ENCODE peak calls at places on chromosome 11, in nine cellular contexts. L is psoas muscle, C is fibroblast of lung, U is adrenal gland, O is thyroid gland, S is OCI-LY7, Y is upper lobe of right lung, V is mucosa of descending colon, K is GM20000. E is an unnamed sample.

GRCh38 chr11:44915621-44916020 is 35.1 kb downstream of the TP53I11 start:
- DNase-seq in L (no peak), C (no peak), U (no peak), O (no peak), S (peak; percentile 38), Y (no peak), V (no peak), K (no peak), E (no peak)

GRCh38 chr11:69380451-69380901 is 86.5 kb downstream of the MYEOV start:
- DNase-seq in L (peak; percentile 25), C (no peak), U (no peak), O (no peak), S (no peak), Y (peak; percentile 50), V (no peak), K (no peak), E (no peak)

GRCh38 chr11:69497221-69497787 is 15.8 kb downstream of the LINC01488 start:
- DNase-seq in L (peak; percentile 86), C (peak; percentile 94), U (peak; percentile 22), O (peak; percentile 73), S (no peak), Y (peak; percentile 86), V (peak; percentile 30), K (no peak), E (peak; percentile 93)

GRCh38 chr11:94315664-94316063 is 11.3 kb downstream of the IZUMO1R start:
- DNase-seq in L (no peak), C (no peak), U (no peak), O (no peak), S (no peak), Y (no peak), V (no peak), K (no peak), E (peak; percentile 44)

GRCh38 chr11:96869207-96869606 is 479.4 kb downstream of the JRKL start:
- DNase-seq in L (no peak), C (peak; percentile 66), U (peak; percentile 54), O (no peak), S (no peak), Y (no peak), V (no peak), K (no peak), E (no peak)

GRCh38 chr11:109795234-109795633 is 298.0 kb upstream of the ZC3H12C start:
- DNase-seq in L (no peak), C (peak; percentile 67), U (peak; percentile 12), O (no peak), S (no peak), Y (no peak), V (no peak), K (no peak), E (peak; percentile 70)

GRCh38 chr11:68312780-68313573 is 586 bp downstream of the LRP5 start:
- DNase-seq in L (peak; percentile 68), C (no peak), U (no peak), O (peak; percentile 31), S (no peak), Y (peak; percentile 71), V (peak; percentile 46), K (peak; percentile 78), E (no peak)

GRCh38 chr11:41612415-41612814 is 153.0 kb upstream of the LRRC4C start:
- DNase-seq in L (no peak), C (no peak), U (no peak), O (no peak), S (no peak), Y (no peak), V (no peak), K (no peak), E (no peak)

GRCh38 chr11:119942583-119943338 is 195.2 kb downstream of the TRIM29 start:
- DNase-seq in L (no peak), C (peak; percentile 27), U (no peak), O (no peak), S (no peak), Y (no peak), V (no peak), K (no peak), E (peak; percentile 9)

GRCh38 chr11:1438261-1438966 is 48.2 kb downstream of the MOB2 start:
- DNase-seq in L (no peak), C (no peak), U (no peak), O (peak; percentile 14), S (no peak), Y (no peak), V (no peak), K (no peak), E (no peak)

GRCh38 chr11:9037046-9037780 is 33.4 kb upstream of the NRIP3 start:
- DNase-seq in L (no peak), C (no peak), U (no peak), O (no peak), S (no peak), Y (no peak), V (no peak), K (no peak), E (no peak)

GRCh38 chr11:11450744-11451362 is 97.8 kb upstream of the CSNK2A3 start:
- DNase-seq in L (no peak), C (no peak), U (no peak), O (no peak), S (no peak), Y (no peak), V (no peak), K (no peak), E (peak; percentile 30)

GRCh38 chr11:133082851-133083488 is 449.3 kb downstream of the OPCML start:
- DNase-seq in L (peak; percentile 74), C (peak; percentile 35), U (peak; percentile 51), O (peak; percentile 66), S (no peak), Y (peak; percentile 84), V (peak; percentile 61), K (peak; percentile 94), E (peak; percentile 37)

GRCh38 chr11:132024587-132025295 is 654.3 kb downstream of the NTM start:
- DNase-seq in L (no peak), C (peak; percentile 39), U (no peak), O (no peak), S (no peak), Y (no peak), V (no peak), K (peak; percentile 13), E (peak; percentile 87)

GRCh38 chr11:132026746-132027145 is 656.3 kb downstream of the NTM start:
- DNase-seq in L (no peak), C (no peak), U (no peak), O (no peak), S (no peak), Y (no peak), V (no peak), K (no peak), E (no peak)

GRCh38 chr11:132030896-132031295 is 660.5 kb downstream of the NTM start:
- DNase-seq in L (no peak), C (peak; percentile 14), U (no peak), O (no peak), S (no peak), Y (no peak), V (no peak), K (no peak), E (no peak)

GRCh38 chr11:132032555-132032954 is 662.1 kb downstream of the NTM start:
- DNase-seq in L (no peak), C (peak; percentile 50), U (no peak), O (no peak), S (no peak), Y (no peak), V (no peak), K (no peak), E (peak; percentile 77)

DNA sequence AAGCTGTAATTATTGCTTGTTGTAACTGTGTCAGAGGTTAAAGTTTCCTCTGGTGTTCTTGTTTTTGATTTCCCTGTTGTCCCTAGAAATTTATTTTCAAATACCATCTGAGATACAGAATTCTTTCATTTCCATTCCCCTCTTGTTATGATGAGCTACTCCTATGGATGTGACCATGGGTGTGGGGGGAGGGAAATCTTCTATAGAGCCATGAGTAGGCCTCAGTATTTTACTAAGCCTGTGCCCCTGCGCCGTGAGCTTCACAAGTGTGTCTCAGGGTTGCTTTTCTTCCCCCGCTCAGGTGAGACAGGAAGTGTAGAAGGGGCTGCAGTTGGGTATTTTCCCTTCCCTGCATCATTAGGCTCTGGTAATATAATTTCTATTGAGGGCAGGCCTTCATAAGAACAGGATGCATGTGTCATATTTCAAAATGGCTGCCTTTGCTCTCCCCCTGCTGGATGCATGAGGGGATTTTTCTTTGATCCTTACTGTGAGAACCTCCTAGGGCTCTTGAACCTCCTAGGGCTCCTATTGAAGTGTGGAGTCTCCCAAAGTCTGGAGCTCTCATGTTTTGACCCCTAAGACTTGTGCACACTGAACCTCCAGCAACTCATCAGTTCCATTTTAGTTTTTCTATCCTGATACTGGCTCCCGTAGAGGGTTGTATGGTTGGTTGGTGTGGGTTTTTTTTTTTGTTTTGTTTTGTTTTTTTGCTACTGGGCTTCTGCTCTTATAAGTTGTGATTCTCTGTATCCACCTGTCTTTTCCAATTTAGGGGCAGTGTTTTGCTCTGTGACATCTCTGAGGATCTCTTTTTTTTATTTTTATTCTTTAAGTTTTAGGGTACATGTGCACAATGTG is 658.2 kb downstream of the NTM start:
- DNase-seq in L (no peak), C (peak; percentile 77), U (no peak), O (peak; percentile 56), S (peak; percentile 44), Y (no peak), V (no peak), K (no peak), E (peak; percentile 68)
- TF ChIP-seq CTCF in L (peak; percentile 4), C (peak; percentile 79), U (peak; percentile 68), O (peak; percentile 56), S (peak; percentile 80), Y (peak; percentile 70), V (no peak), K (no peak), E (peak; percentile 63)

DNA sequence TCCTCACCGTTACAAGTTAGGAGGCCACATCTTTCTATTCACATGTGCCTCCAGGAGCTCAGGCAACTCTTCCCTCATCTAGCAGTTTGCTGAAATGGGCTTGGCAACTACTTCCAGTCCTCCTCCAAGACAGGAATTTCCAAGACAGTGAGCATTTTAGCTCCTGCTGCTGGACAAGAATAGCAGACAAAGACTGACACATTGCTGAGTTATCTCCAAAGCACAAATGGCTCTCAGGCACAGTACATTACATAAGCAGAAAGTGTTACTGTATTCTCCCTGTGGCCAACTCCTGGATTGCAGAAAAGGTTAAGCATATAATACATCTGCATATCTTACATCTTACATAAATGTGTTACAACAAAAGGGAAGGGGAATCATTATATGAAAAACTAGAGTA is 83.2 kb upstream of the POU2AF2 start:
- DNase-seq in L (no peak), C (no peak), U (no peak), O (no peak), S (no peak), Y (no peak), V (no peak), K (no peak), E (peak; percentile 65)
- TF ChIP-seq CTCF in L (no peak), C (no peak), U (no peak), O (no peak), S (no peak), Y (no peak), V (no peak), K (no peak), E (peak; percentile 25)

DNA sequence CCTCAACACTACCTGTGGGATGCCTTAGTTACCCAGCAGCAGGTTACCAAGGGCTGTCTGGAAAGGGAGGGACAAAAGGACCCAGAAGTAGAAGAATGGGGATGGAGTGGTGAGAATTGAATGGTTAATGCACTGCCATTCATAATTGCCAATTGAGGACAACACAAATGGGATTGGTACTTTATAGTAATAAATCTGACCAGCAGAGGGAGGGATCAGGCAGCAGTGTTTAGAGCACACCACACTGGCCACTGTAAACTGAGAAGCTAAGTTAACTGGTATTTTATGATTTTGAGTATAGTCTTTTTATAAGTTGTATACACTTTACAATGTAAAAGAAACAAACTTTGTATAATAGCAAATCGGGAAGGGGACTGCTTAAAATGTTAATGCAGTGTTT is 10.7 kb downstream of the TBRG1 start:
- DNase-seq in L (no peak), C (no peak), U (no peak), O (no peak), S (peak; percentile 20), Y (no peak), V (no peak), K (no peak), E (peak; percentile 64)
- TF ChIP-seq CTCF in L (no peak), C (peak; percentile 42), U (no peak), O (no peak), S (peak; percentile 64), Y (no peak), V (no peak), K (no peak), E (peak; percentile 70)

GRCh38 chr11:64225608-64226506 is at the start of the genes NUDT22 and TRPT1:
- DNase-seq in L (peak; percentile 96), C (peak; percentile 71), U (peak; percentile 89), O (peak; percentile 94), S (peak; percentile 95), Y (peak; percentile 96), V (peak; percentile 95), K (peak; percentile 95), E (peak; percentile 80)
- TF ChIP-seq CTCF in L (peak; percentile 25), C (peak; percentile 28), U (no peak), O (peak; percentile 1), S (peak; percentile 66), Y (no peak), V (no peak), K (no peak), E (peak; percentile 45)